ENCODE peak calls at places on chromosomes 7 and 10, in seven cellular contexts. One of them, this sample, is unnamed. For H3K4me1, the result is how much of the 10 kb centered on the place peaks cover.

GRCh38 chr7:567305-567883 is 47.7 kb upstream of the PDGFA start:
- DNase-seq in mesendoderm: no peak
- DNase-seq in H1: no peak
- DNase-seq in neuronal stem cell: no peak
- DNase-seq in IMR-90: no peak
- DNase-seq in trophoblast cell: no peak
- DNase-seq in H9: no peak
- DNase-seq in this sample: no peak

GRCh38 chr10:126315471-126316177 is 72.7 kb downstream of the ADAM12 start:
- DNase-seq in mesendoderm: no peak
- DNase-seq in H1: no peak
- DNase-seq in neuronal stem cell: no peak
- DNase-seq in IMR-90: peak
- DNase-seq in trophoblast cell: no peak
- DNase-seq in H9: no peak
- DNase-seq in this sample: peak

GRCh38 chr7:92833766-92834605 is 2.4 kb downstream of the CDK6 start:
- DNase-seq in mesendoderm: peak
- DNase-seq in H1: no peak
- DNase-seq in neuronal stem cell: peak
- DNase-seq in IMR-90: peak
- DNase-seq in trophoblast cell: peak
- DNase-seq in H9: peak
- DNase-seq in this sample: peak

GRCh38 chr7:142808802-142809583 is 38.2 kb downstream of the PRSS2 start:
- DNase-seq in mesendoderm: no peak
- DNase-seq in H1: no peak
- DNase-seq in neuronal stem cell: no peak
- DNase-seq in IMR-90: peak
- DNase-seq in trophoblast cell: no peak
- DNase-seq in H9: no peak
- DNase-seq in this sample: peak

GRCh38 chr7:144454-144826 is 47.9 kb upstream of the FAM20C start:
- DNase-seq in mesendoderm: no peak
- DNase-seq in H1: no peak
- DNase-seq in neuronal stem cell: no peak
- DNase-seq in IMR-90: no peak
- DNase-seq in trophoblast cell: no peak
- DNase-seq in H9: no peak
- DNase-seq in this sample: no peak

GRCh38 chr7:44587843-44588711 is 6.0 kb upstream of the TMED4 start:
- DNase-seq in mesendoderm: no peak
- DNase-seq in H1: no peak
- DNase-seq in neuronal stem cell: no peak
- DNase-seq in IMR-90: peak
- DNase-seq in trophoblast cell: peak
- DNase-seq in H9: no peak
- DNase-seq in this sample: peak

GRCh38 chr10:95289003-95289920 is 1.5 kb downstream of the PDLIM1 start:
- DNase-seq in mesendoderm: peak
- DNase-seq in H1: no peak
- DNase-seq in neuronal stem cell: no peak
- DNase-seq in IMR-90: no peak
- DNase-seq in trophoblast cell: no peak
- DNase-seq in H9: peak
- DNase-seq in this sample: peak

GRCh38 chr7:41046221-41046761 is 656.6 kb downstream of the INHBA start:
- DNase-seq in mesendoderm: peak
- DNase-seq in H1: no peak
- DNase-seq in neuronal stem cell: no peak
- DNase-seq in IMR-90: peak
- DNase-seq in trophoblast cell: no peak
- DNase-seq in H9: no peak
- DNase-seq in this sample: peak

GRCh38 chr7:19145429-19146201 is 394 bp upstream of the FERD3L start:
- DNase-seq in mesendoderm: peak
- DNase-seq in H1: peak
- DNase-seq in neuronal stem cell: no peak
- DNase-seq in IMR-90: no peak
- DNase-seq in trophoblast cell: no peak
- DNase-seq in H9: peak
- DNase-seq in this sample: no peak

GRCh38 chr7:84568786-84569185 is 374.2 kb upstream of the SEMA3A start:
- DNase-seq in mesendoderm: no peak
- DNase-seq in H1: no peak
- DNase-seq in neuronal stem cell: no peak
- DNase-seq in IMR-90: no peak
- DNase-seq in trophoblast cell: no peak
- DNase-seq in H9: no peak
- DNase-seq in this sample: no peak

GRCh38 chr10:34364253-34365037 is 450.7 kb downstream of the PARD3 start:
- DNase-seq in mesendoderm: no peak
- DNase-seq in H1: no peak
- DNase-seq in neuronal stem cell: no peak
- DNase-seq in IMR-90: no peak
- DNase-seq in trophoblast cell: no peak
- DNase-seq in H9: no peak
- DNase-seq in this sample: no peak

GRCh38 chr7:21580073-21580521 is 37.3 kb downstream of the DNAH11 start:
- DNase-seq in mesendoderm: no peak
- DNase-seq in H1: no peak
- DNase-seq in neuronal stem cell: no peak
- DNase-seq in IMR-90: peak
- DNase-seq in trophoblast cell: no peak
- DNase-seq in H9: no peak
- DNase-seq in this sample: peak

GRCh38 chr7:158323741-158324396 is 263.8 kb downstream of the PTPRN2 start:
- DNase-seq in mesendoderm: no peak
- DNase-seq in H1: no peak
- DNase-seq in neuronal stem cell: no peak
- DNase-seq in IMR-90: no peak
- DNase-seq in trophoblast cell: no peak
- DNase-seq in H9: peak
- DNase-seq in this sample: no peak

GRCh38 chr7:30466266-30466665 is 12.3 kb downstream of the NOD1 start:
- DNase-seq in mesendoderm: no peak
- DNase-seq in H1: no peak
- DNase-seq in neuronal stem cell: no peak
- DNase-seq in IMR-90: no peak
- DNase-seq in trophoblast cell: no peak
- DNase-seq in H9: no peak
- DNase-seq in this sample: no peak

GRCh38 chr7:76296743-76297740 is 5.4 kb upstream of the HSPB1 start:
- DNase-seq in mesendoderm: no peak
- DNase-seq in H1: no peak
- DNase-seq in neuronal stem cell: no peak
- DNase-seq in IMR-90: peak
- DNase-seq in trophoblast cell: peak
- DNase-seq in H9: no peak
- DNase-seq in this sample: peak

GRCh38 chr10:61621538-61622150 is 41.1 kb upstream of the CABCOCO1 start:
- DNase-seq in mesendoderm: no peak
- DNase-seq in H1: no peak
- DNase-seq in neuronal stem cell: no peak
- DNase-seq in IMR-90: no peak
- DNase-seq in trophoblast cell: no peak
- DNase-seq in H9: no peak
- DNase-seq in this sample: no peak

GRCh38 chr7:67447297-67447696 is 450.7 kb downstream of the TYW1 start:
- DNase-seq in mesendoderm: no peak
- DNase-seq in H1: no peak
- DNase-seq in neuronal stem cell: no peak
- DNase-seq in IMR-90: no peak
- DNase-seq in trophoblast cell: no peak
- DNase-seq in H9: no peak
- DNase-seq in this sample: no peak

GRCh38 chr7:35802102-35802466 is 1.2 kb downstream of the SEPTIN7 start:
- DNase-seq in mesendoderm: no peak
- DNase-seq in H1: no peak
- DNase-seq in neuronal stem cell: no peak
- DNase-seq in IMR-90: no peak
- DNase-seq in trophoblast cell: no peak
- DNase-seq in H9: no peak
- DNase-seq in this sample: no peak

GRCh38 chr7:35801392-35802101 is 690 bp downstream of the SEPTIN7 start:
- DNase-seq in mesendoderm: peak
- DNase-seq in H1: no peak
- DNase-seq in neuronal stem cell: peak
- DNase-seq in IMR-90: peak
- DNase-seq in trophoblast cell: peak
- DNase-seq in H9: peak
- DNase-seq in this sample: peak

GRCh38 chr7:35802649-35803048 is 1.8 kb downstream of the SEPTIN7 start:
- DNase-seq in mesendoderm: no peak
- DNase-seq in H1: no peak
- DNase-seq in neuronal stem cell: no peak
- DNase-seq in IMR-90: peak
- DNase-seq in trophoblast cell: no peak
- DNase-seq in H9: no peak
- DNase-seq in this sample: no peak

GRCh38 chr7:35804571-35804970 is 3.7 kb downstream of the SEPTIN7 start:
- DNase-seq in mesendoderm: no peak
- DNase-seq in H1: no peak
- DNase-seq in neuronal stem cell: no peak
- DNase-seq in IMR-90: no peak
- DNase-seq in trophoblast cell: no peak
- DNase-seq in H9: no peak
- DNase-seq in this sample: no peak

GRCh38 chr7:35805876-35806275 is 5.0 kb downstream of the SEPTIN7 start:
- DNase-seq in mesendoderm: no peak
- DNase-seq in H1: no peak
- DNase-seq in neuronal stem cell: no peak
- DNase-seq in IMR-90: no peak
- DNase-seq in trophoblast cell: peak
- DNase-seq in H9: no peak
- DNase-seq in this sample: no peak
- H3K4me1 ChIP-seq in mesendoderm: under half
- H3K4me1 ChIP-seq in H1: under half
- H3K4me1 ChIP-seq in neuronal stem cell: under half
- H3K4me1 ChIP-seq in IMR-90: under half
- H3K4me1 ChIP-seq in trophoblast cell: under half
- H3K4me1 ChIP-seq in H9: under half
- H3K4me1 ChIP-seq in this sample: under half

DNA sequence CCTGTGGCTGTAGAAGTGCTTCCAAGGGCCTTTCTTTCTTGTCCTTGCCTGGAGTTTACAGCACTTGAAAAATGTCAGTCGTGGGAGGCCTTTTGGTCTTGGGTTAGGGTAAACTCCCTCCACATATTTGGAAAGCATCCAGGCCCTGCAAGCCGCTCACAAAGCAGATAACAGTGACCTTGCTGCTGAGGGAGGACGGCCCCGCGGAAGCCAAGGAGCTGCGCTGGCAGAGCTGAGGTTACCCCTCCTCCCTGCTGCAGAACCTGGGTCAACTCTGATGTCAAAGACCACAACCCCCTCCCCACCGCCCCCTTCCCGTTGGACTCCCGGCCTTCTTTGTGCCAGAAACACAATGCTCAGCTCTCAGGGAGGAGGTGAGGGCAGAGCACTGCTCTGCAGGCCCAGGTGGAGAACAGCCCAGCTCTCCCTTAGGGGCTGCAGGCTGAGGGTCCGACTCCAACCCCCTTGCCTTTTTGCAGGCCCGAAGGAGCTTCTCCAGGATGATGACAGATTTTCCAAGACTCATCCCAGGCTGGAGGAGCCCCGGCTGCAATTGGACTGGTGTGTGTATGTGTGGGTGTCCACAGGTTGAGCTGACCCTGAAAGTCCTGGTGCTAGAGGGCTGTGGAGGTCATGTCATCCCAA is 957.6 kb upstream of the ZNF722 start:
- DNase-seq in mesendoderm: no peak
- DNase-seq in H1: no peak
- DNase-seq in neuronal stem cell: no peak
- DNase-seq in IMR-90: no peak
- DNase-seq in trophoblast cell: no peak
- DNase-seq in H9: no peak
- DNase-seq in this sample: no peak
- H2BK120ac ChIP-seq in mesendoderm: no peak
- H2BK120ac ChIP-seq in H1: no peak
- H2BK120ac ChIP-seq in neuronal stem cell: no peak
- H2BK120ac ChIP-seq in IMR-90: no peak
- H2BK120ac ChIP-seq in trophoblast cell: no peak
- H2BK120ac ChIP-seq in H9: no peak
- H2BK120ac ChIP-seq in this sample: no peak

GRCh38 chr7:2713978-2714377 is 26.0 kb downstream of the AMZ1 start:
- DNase-seq in mesendoderm: no peak
- DNase-seq in H1: no peak
- DNase-seq in neuronal stem cell: no peak
- DNase-seq in IMR-90: no peak
- DNase-seq in trophoblast cell: no peak
- DNase-seq in H9: no peak
- DNase-seq in this sample: no peak
- H3K4me1 ChIP-seq in mesendoderm: under half
- H3K4me1 ChIP-seq in H1: under half
- H3K4me1 ChIP-seq in neuronal stem cell: under half
- H3K4me1 ChIP-seq in IMR-90: under half
- H3K4me1 ChIP-seq in trophoblast cell: under half
- H3K4me1 ChIP-seq in H9: under half
- H3K4me1 ChIP-seq in this sample: under half

DNA sequence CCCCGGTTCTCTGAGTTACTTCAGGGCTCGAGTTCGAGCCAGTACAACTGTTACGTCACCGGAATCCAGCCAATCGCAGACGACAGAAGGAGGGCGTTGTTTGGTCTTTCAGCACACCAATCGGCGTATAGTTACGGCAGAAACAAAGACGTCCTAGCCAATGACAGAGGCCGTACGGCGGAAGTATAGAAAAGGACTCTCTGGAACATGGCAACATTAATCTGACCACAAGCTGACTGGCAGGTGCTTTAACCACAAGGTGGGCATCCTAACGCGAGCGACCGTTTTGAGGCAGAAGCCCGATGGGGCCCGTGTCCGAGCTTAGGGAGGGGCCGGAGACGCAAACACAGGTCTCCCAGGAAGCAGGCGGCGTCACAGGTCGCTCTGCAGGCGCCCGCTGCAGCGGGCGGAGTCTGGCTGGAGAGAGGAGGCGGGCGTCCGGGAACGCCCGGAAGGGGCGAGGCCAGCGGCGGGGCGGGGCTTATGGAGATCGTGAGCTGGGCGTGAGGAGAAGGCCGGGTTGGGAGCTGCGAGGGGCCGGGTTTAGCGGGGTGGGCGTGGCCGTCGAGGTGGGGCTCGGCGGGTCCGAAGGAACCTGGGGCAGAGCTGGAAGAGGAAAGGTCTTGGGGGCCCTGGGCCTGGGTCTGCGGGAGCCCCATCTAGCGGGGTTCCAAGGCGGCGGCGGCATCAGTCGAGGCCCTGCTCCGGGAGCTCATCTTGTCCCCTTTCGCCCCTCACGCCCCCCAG is at the start of gene MOSPD3:
- DNase-seq in mesendoderm: peak
- DNase-seq in H1: peak
- DNase-seq in neuronal stem cell: peak
- DNase-seq in IMR-90: peak
- DNase-seq in trophoblast cell: peak
- DNase-seq in H9: peak
- DNase-seq in this sample: peak
- H2BK120ac ChIP-seq in mesendoderm: no peak
- H2BK120ac ChIP-seq in H1: no peak
- H2BK120ac ChIP-seq in neuronal stem cell: no peak
- H2BK120ac ChIP-seq in IMR-90: peak
- H2BK120ac ChIP-seq in trophoblast cell: peak
- H2BK120ac ChIP-seq in H9: peak
- H2BK120ac ChIP-seq in this sample: peak

This sample was measured in mesenchymal stem cell.